ENCODE peak calls at places on chromosome 21, in seven cellular contexts. Q is left ventricle myocardium inferior, L is coronary artery, F is breast epithelium, A is astrocyte of the cerebellum, X is brain microvascular endothelial cell, U is lower leg skin. P is an unnamed sample.

GRCh38 chr21:43864313-43864805 is 664 bp upstream of the AGPAT3 start:
- DNase-seq in Q (peak), L (no peak), F (peak), A (no peak), X (no peak), U (no peak), P (peak)

GRCh38 chr21:15063821-15064575 is 802 bp downstream of the NRIP1 start:
- DNase-seq in Q (peak), L (peak), F (peak), A (no peak), X (peak), U (peak), P (peak)

GRCh38 chr21:45010096-45010495 is 64.3 kb upstream of the ADARB1 start:
- DNase-seq in Q (no peak), L (no peak), F (no peak), A (no peak), X (no peak), U (no peak), P (no peak)

GRCh38 chr21:17597680-17598079 is 15.0 kb downstream of the BTG3 start:
- DNase-seq in Q (no peak), L (no peak), F (no peak), A (no peak), X (no peak), U (no peak), P (no peak)

GRCh38 chr21:26918318-26919065 is 48.4 kb downstream of the ADAMTS5 start:
- DNase-seq in Q (no peak), L (no peak), F (no peak), A (no peak), X (peak), U (no peak), P (no peak)

GRCh38 chr21:33244082-33244780 is 14.5 kb downstream of the IFNAR2 start:
- DNase-seq in Q (no peak), L (no peak), F (no peak), A (no peak), X (no peak), U (no peak), P (no peak)

GRCh38 chr21:16468191-16468590 is 738.4 kb downstream of the USP25 start:
- DNase-seq in Q (no peak), L (no peak), F (no peak), A (no peak), X (no peak), U (no peak), P (peak)

GRCh38 chr21:33136898-33137502 is 67.1 kb downstream of the OLIG1 start:
- DNase-seq in Q (no peak), L (no peak), F (no peak), A (no peak), X (no peak), U (no peak), P (no peak)

GRCh38 chr21:36756527-36756926 is 57.6 kb downstream of the SIM2 start:
- DNase-seq in Q (no peak), L (no peak), F (no peak), A (no peak), X (peak), U (no peak), P (no peak)

GRCh38 chr21:36518883-36519492 is 39.1 kb upstream of the CLDN14 start:
- DNase-seq in Q (no peak), L (no peak), F (no peak), A (no peak), X (no peak), U (no peak), P (no peak)

GRCh38 chr21:41846536-41846935 is 32.6 kb downstream of the PRDM15 start:
- DNase-seq in Q (no peak), L (no peak), F (no peak), A (no peak), X (no peak), U (no peak), P (no peak)

GRCh38 chr21:41848533-41848932 is 30.6 kb downstream of the PRDM15 start:
- DNase-seq in Q (no peak), L (no peak), F (no peak), A (no peak), X (no peak), U (no peak), P (no peak)

GRCh38 chr21:41845310-41846032 is 33.7 kb downstream of the PRDM15 start:
- DNase-seq in Q (no peak), L (no peak), F (no peak), A (no peak), X (no peak), U (no peak), P (peak)

GRCh38 chr21:41846033-41846317 is 33.2 kb downstream of the PRDM15 start:
- DNase-seq in Q (no peak), L (no peak), F (no peak), A (no peak), X (no peak), U (no peak), P (no peak)

GRCh38 chr21:41847066-41847804 is 31.9 kb downstream of the PRDM15 start:
- DNase-seq in Q (no peak), L (no peak), F (no peak), A (no peak), X (peak), U (no peak), P (no peak)
- TF ChIP-seq CTCF in Q (no peak), L (no peak), F (no peak), A (peak), X (peak), U (no peak), P (no peak)

GRCh38 chr21:25396135-25396711 is 211.1 kb downstream of the MRPL39 start:
- DNase-seq in Q (no peak), L (no peak), F (no peak), A (no peak), X (no peak), U (no peak), P (no peak)
- H3K4me3 ChIP-seq in Q (no peak), L (no peak), F (no peak), A (no peak), X (no peak), U (no peak), P (no peak)

GRCh38 chr21:41048141-41048540 is 119.8 kb upstream of the BACE2 start:
- DNase-seq in Q (no peak), L (no peak), F (no peak), A (no peak), X (no peak), U (no peak), P (no peak)

GRCh38 chr21:41043008-41043407 is 125.0 kb upstream of the BACE2 start:
- DNase-seq in Q (no peak), L (no peak), F (no peak), A (no peak), X (no peak), U (no peak), P (no peak)

GRCh38 chr21:41048636-41049035 is 119.3 kb upstream of the BACE2 start:
- DNase-seq in Q (no peak), L (no peak), F (no peak), A (no peak), X (no peak), U (no peak), P (no peak)

GRCh38 chr21:41045534-41046268 is 122.3 kb upstream of the BACE2 start:
- DNase-seq in Q (no peak), L (no peak), F (no peak), A (no peak), X (no peak), U (no peak), P (no peak)
- TF ChIP-seq CTCF in Q (peak), L (no peak), F (peak), A (peak), X (peak), U (no peak), P (peak)

GRCh38 chr21:39685236-39685635 is 59.7 kb upstream of the IGSF5 start:
- DNase-seq in Q (no peak), L (no peak), F (no peak), A (no peak), X (no peak), U (no peak), P (no peak)
- H3K4me3 ChIP-seq in Q (no peak), L (no peak), F (no peak), A (no peak), X (no peak), U (no peak), P (no peak)